ENCODE peak calls at places on chromosomes 1 and 21, in four cellular contexts. Y is prostate gland, H is B cell, F is AG04450. C is an unnamed sample.

GRCh38 chr1:85616011-85616705 is 35.6 kb downstream of the CCN1 start:
- DNase-seq in H (no peak), Y (no peak), F (no peak), C (no peak)

GRCh38 chr1:32988665-32989064 is 24.1 kb upstream of the RNF19B start:
- DNase-seq in H (no peak), Y (no peak), F (peak), C (no peak)

GRCh38 chr21:31041295-31042079 is 3.2 kb upstream of the KRTAP19-8 start:
- DNase-seq in H (no peak), Y (no peak), F (no peak), C (no peak)

GRCh38 chr1:200173097-200173629 is 145.7 kb downstream of the NR5A2 start:
- DNase-seq in F (no peak), Y (no peak), H (no peak), C (no peak)

GRCh38 chr1:1985375-1986050 is 18.1 kb downstream of the CFAP74 start:
- DNase-seq in Y (no peak), F (no peak), H (no peak), C (no peak)

GRCh38 chr21:19853709-19854575 is 1144.3 kb upstream of the NCAM2 start:
- DNase-seq in F (no peak), Y (no peak), H (peak), C (no peak)

GRCh38 chr1:229284887-229285286 is 14.0 kb downstream of the RAB4A start:
- DNase-seq in H (no peak), Y (no peak), F (no peak), C (no peak)

GRCh38 chr1:101105877-101106276 is 80.3 kb upstream of the DPH5 start:
- DNase-seq in H (no peak), Y (no peak), F (no peak), C (no peak)

GRCh38 chr1:196317535-196318522 is 290.4 kb downstream of the KCNT2 start:
- DNase-seq in F (peak), H (no peak), Y (no peak), C (no peak)

GRCh38 chr1:57623039-57623790 is 199.4 kb upstream of the DAB1 start:
- DNase-seq in Y (no peak), H (no peak), F (no peak), C (no peak)

GRCh38 chr1:244796719-244797406 is 38.6 kb upstream of the COX20 start:
- DNase-seq in H (peak), F (peak), Y (peak), C (peak)

GRCh38 chr1:71399594-71399993 is 318.8 kb upstream of the ZRANB2 start:
- DNase-seq in H (no peak), Y (no peak), F (no peak), C (no peak)

GRCh38 chr1:36966242-36966641 is 68.1 kb downstream of the GRIK3 start:
- DNase-seq in Y (no peak), F (no peak), H (no peak), C (no peak)

DNA sequence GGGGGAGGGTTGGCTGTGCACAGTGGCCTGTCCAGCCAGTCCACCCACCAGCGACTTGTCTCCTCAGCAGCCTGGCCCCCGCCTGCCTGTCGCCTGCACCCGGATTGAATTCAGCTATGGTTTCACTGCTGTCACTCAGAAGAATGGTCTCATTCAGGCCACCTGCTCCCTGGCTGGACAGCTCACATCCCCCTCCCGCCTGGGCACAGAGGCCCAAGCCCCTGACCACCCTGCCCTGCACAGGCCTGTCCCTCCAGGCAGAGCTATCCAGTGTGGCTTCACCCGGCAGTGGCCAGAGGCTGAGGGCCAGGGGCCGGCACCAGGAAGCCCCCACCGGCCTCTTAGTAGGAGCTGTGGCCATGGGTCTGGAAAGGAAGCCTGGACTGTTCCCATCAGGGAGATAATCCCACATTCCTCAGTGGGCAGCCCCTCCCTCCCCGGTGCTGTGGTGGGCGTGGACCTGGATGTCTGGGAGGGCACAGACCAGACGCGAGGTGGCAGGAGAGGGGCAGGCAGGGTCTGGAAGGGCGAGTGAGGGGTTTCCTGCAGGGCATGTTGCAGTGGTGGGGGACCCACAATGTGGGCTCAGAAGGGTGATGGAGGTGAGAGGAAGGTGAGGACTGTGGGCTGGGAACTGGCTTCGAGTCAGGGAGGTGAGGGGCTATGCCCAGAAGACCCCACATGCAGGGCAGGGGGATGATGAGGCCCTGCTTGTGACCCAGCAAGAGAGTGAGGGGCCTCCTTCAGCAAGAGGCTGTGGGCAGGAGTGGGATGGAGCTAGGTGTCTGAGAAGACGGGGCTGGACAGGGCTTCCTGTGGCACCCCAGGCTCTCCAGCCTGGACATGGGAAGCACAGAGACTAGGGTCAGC is 30.4 kb downstream of the WNT9A start:
- DNase-seq in Y (no peak), F (no peak), H (no peak), C (no peak)
- TF ChIP-seq CTCF in Y (no peak), F (no peak), H (no peak), C (no peak)

GRCh38 chr21:26797878-26798456 is 47.2 kb downstream of the ADAMTS1 start:
- DNase-seq in H (no peak), F (no peak), Y (no peak), C (no peak)

GRCh38 chr21:26795866-26796329 is 49.3 kb downstream of the ADAMTS1 start:
- DNase-seq in H (no peak), F (peak), Y (peak), C (no peak)

GRCh38 chr21:26795398-26795790 is 49.8 kb downstream of the ADAMTS1 start:
- DNase-seq in F (no peak), H (no peak), Y (no peak), C (no peak)

GRCh38 chr21:26798856-26799751 is 46.1 kb downstream of the ADAMTS1 start:
- DNase-seq in F (no peak), Y (no peak), H (no peak), C (no peak)

GRCh38 chr21:26794597-26795397 is 50.4 kb downstream of the ADAMTS1 start:
- DNase-seq in F (no peak), Y (no peak), H (no peak), C (no peak)
- TF ChIP-seq CTCF in F (no peak), Y (no peak), H (no peak), C (no peak)

GRCh38 chr21:26028183-26028582 is 142.4 kb downstream of the APP start:
- DNase-seq in Y (no peak), H (no peak), F (no peak), C (no peak)

GRCh38 chr21:26027696-26028095 is 142.9 kb downstream of the APP start:
- DNase-seq in F (no peak), Y (no peak), H (no peak), C (no peak)

GRCh38 chr21:26032263-26032662 is 138.3 kb downstream of the APP start:
- DNase-seq in Y (no peak), H (no peak), F (no peak), C (no peak)
- TF ChIP-seq CTCF in Y (no peak), H (no peak), F (no peak), C (no peak)

GRCh38 chr1:10753279-10753678 is 43.2 kb downstream of the CASZ1 start:
- DNase-seq in H (no peak), F (no peak), Y (no peak), C (no peak)
- TF ChIP-seq CTCF in H (no peak), F (no peak), Y (no peak), C (no peak)

DNA sequence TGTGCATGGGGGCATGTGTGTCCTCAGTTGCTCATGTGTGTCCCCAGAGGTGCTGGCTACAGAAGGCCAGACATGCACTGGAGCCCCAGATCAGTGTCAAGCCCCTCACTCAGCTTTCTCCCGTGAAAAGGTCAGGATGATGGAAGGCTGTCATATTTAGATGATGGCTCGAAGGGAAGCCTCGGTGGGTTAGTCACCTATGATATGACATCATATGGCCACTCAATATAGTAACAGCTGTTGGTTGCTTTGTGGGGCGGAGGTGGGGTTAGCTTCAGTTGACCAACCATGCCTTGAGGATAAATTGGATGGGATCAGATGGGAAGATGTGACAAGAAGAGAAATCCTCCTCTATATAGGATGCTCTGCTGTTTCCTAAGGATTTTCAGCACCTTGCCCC is 43.5 kb upstream of the ATF3 start:
- DNase-seq in H (no peak), F (no peak), Y (no peak), C (no peak)
- TF ChIP-seq CTCF in H (no peak), F (no peak), Y (no peak), C (no peak)

GRCh38 chr1:169266133-169266532 is 101.5 kb downstream of the NME7 start:
- DNase-seq in H (no peak), F (no peak), Y (no peak), C (no peak)

DNA sequence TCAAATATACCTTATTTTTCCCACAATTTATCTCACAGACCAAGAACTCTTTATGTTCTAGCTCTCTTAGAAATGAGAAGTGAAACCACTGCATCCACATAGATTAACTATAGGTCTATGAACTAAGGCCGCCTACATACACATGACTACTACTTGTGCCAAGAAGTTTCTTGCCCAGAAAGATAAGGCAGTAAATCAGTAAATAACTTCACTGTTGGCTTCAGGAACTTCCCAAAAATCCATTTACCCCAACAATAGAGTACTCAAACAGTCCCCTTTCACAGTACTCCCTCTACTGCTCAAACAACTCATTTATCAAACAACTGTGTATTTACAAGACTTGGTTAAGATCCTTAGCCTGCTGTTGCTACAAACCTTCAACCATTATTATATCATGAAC is 96.5 kb downstream of the NME7 start:
- DNase-seq in F (no peak), H (no peak), Y (no peak), C (peak)
- TF ChIP-seq CTCF in F (no peak), H (no peak), Y (peak), C (no peak)

GRCh38 chr1:180781718-180782117 is 131.0 kb upstream of the KIAA1614 start:
- DNase-seq in H (no peak), F (no peak), Y (no peak), C (no peak)

GRCh38 chr1:180777072-180777689 is 135.5 kb upstream of the KIAA1614 start:
- DNase-seq in Y (no peak), F (no peak), H (no peak), C (no peak)

GRCh38 chr1:180779584-180779983 is 133.1 kb upstream of the KIAA1614 start:
- DNase-seq in Y (no peak), F (no peak), H (no peak), C (no peak)

GRCh38 chr1:180775801-180776200 is 136.9 kb upstream of the KIAA1614 start:
- DNase-seq in F (no peak), H (no peak), Y (no peak), C (no peak)

GRCh38 chr1:180778782-180779398 is 133.8 kb upstream of the KIAA1614 start:
- DNase-seq in F (no peak), Y (no peak), H (no peak), C (peak)
- TF ChIP-seq CTCF in F (peak), Y (no peak), H (peak), C (peak)

GRCh38 chr1:161009602-161010211 is 11.2 kb downstream of the F11R start:
- DNase-seq in H (no peak), F (no peak), Y (no peak), C (no peak)

GRCh38 chr1:161013104-161013590 is 7.8 kb downstream of the F11R start:
- DNase-seq in H (no peak), Y (no peak), F (no peak), C (no peak)

GRCh38 chr1:161012420-161012819 is 8.5 kb downstream of the F11R start:
- DNase-seq in H (no peak), F (no peak), Y (no peak), C (no peak)

GRCh38 chr1:161017756-161018630 is 3.0 kb downstream of the F11R start:
- DNase-seq in Y (no peak), F (no peak), H (no peak), C (no peak)

DNA sequence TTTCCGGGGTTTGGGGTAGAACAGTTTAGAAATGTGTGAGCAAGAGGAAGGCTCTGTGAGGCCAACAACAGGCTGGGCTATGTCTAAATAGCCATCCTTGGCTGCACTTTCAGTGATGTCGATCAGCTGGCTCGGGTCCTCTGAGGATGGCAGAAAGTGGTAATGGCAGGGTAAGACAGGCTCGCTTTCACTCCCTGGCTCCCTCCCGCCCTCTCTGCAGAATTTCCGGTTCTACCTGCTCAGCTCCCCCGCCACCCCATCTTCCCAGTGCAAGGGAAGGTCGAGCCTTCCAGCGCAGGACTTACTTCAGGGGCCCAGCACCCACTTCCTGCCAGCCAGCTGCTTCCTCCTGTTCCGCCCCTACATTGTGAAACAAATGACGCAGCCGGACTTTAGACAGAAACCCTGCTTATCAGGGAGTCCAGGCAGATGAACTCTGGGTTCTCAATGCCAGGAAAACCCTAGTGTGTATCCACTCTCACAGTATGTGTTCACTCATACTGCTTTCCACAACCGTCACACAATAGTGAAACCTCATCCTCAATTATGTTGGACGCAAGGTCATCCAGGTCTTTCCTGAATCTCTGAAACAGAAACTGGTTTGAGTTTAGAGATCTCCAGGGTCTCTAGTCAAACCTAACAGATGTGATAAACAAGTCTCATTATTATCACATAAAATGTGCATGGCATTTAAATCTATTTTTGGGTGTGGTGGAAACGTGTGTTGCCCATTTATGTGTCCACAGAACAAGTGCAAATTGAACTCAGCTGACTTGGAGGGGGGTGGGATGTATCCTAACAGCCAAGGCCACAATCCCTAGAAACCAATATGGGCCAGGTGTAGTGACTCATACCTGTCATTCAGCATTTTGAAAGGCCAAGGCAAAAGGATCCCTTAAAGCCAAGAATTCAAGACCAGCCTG is 7.1 kb downstream of the F11R start:
- DNase-seq in Y (peak), H (peak), F (peak), C (peak)
- TF ChIP-seq CTCF in Y (no peak), H (no peak), F (no peak), C (no peak)

GRCh38 chr1:223837687-223838086 is 8.1 kb downstream of the TP53BP2 start:
- DNase-seq in Y (no peak), H (no peak), F (no peak), C (no peak)

GRCh38 chr1:223837206-223837605 is 8.5 kb downstream of the TP53BP2 start:
- DNase-seq in Y (no peak), F (no peak), H (no peak), C (no peak)

GRCh38 chr1:223838125-223838854 is 7.5 kb downstream of the TP53BP2 start:
- DNase-seq in F (no peak), H (no peak), Y (no peak), C (no peak)

GRCh38 chr1:223835754-223836153 is 10.0 kb downstream of the TP53BP2 start:
- DNase-seq in H (no peak), F (no peak), Y (no peak), C (no peak)

GRCh38 chr1:223836586-223836985 is 9.2 kb downstream of the TP53BP2 start:
- DNase-seq in H (no peak), F (no peak), Y (no peak), C (no peak)
- TF ChIP-seq CTCF in H (no peak), F (no peak), Y (no peak), C (no peak)

C was measured in GM13977.